ENCODE peak calls at places on chromosomes 5 and 9, in nine cellular contexts. E is NCI-H2171; B is hepatic stellate cell; X is adipocyte; P is Calu3; L is psoas muscle; K is T-helper 2 cell; F is epithelial cell of proximal tubule; C is activated CD8-positive, alpha-beta memory T cell treated with anti-CD3 and anti-CD28 coated beads for 4 hours. J is an unnamed sample.

GRCh38 chr9:98795970-98796363 is 388 bp downstream of the ANKS6 start:
- DNase-seq in F (no peak), P (no peak), C (no peak), X (peak; percentile 54), L (peak; percentile 51), K (no peak), E (no peak), B (peak; percentile 36), J (no peak)

GRCh38 chr5:43367453-43367852 is 44.7 kb downstream of the CCL28 start:
- DNase-seq in C (no peak), P (peak; percentile 81), E (no peak), L (no peak), K (no peak), X (no peak), B (no peak), F (no peak), J (no peak)

GRCh38 chr5:119070578-119070827 is 384 bp upstream of the DMXL1 start:
- DNase-seq in L (peak; percentile 86), C (no peak), P (no peak), E (peak; percentile 76), F (no peak), X (peak; percentile 92), B (no peak), K (no peak), J (no peak)

GRCh38 chr5:122457178-122457826 is 145.3 kb downstream of the SNCAIP start:
- DNase-seq in L (no peak), P (no peak), F (no peak), X (no peak), E (no peak), K (no peak), B (no peak), C (no peak), J (no peak)

GRCh38 chr9:123322771-123323481 is 33.1 kb upstream of the CRB2 start:
- DNase-seq in F (no peak), X (no peak), C (peak; percentile 38), L (no peak), E (no peak), K (peak; percentile 71), B (no peak), P (no peak), J (no peak)

GRCh38 chr9:73565026-73565425 is 413.4 kb downstream of the ANXA1 start:
- DNase-seq in L (no peak), F (no peak), P (no peak), C (no peak), B (no peak), X (no peak), E (no peak), K (no peak), J (no peak)

GRCh38 chr5:67166460-67166871 is 30.1 kb downstream of the CD180 start:
- DNase-seq in K (peak; percentile 70), X (no peak), B (no peak), L (peak; percentile 66), C (peak; percentile 34), E (no peak), F (no peak), P (peak; percentile 49), J (no peak)

GRCh38 chr9:27799326-27799725 is 226.0 kb upstream of the C9orf72 start:
- DNase-seq in B (no peak), E (no peak), X (no peak), K (no peak), C (no peak), F (no peak), L (no peak), P (no peak), J (no peak)